ENCODE peak calls at places on chromosome 12, in four cellular contexts. One of them, this sample, is unnamed.

GRCh38 chr12:21774358-21775129 is at the start of gene KCNJ8:
- DNase-seq in ovary: peak
- DNase-seq in tibial artery: peak
- DNase-seq in IMR-90: peak
- DNase-seq in this sample: no peak

GRCh38 chr12:98162906-98163678 is 352.3 kb upstream of the TMPO start:
- DNase-seq in ovary: no peak
- DNase-seq in tibial artery: no peak
- DNase-seq in IMR-90: no peak
- DNase-seq in this sample: no peak

GRCh38 chr12:52821826-52822660 is 8.1 kb upstream of the KRT4 start:
- DNase-seq in ovary: no peak
- DNase-seq in tibial artery: no peak
- DNase-seq in IMR-90: no peak
- DNase-seq in this sample: no peak

GRCh38 chr12:188910-189621 is 24.9 kb downstream of the SLC6A12 start:
- DNase-seq in ovary: peak
- DNase-seq in tibial artery: no peak
- DNase-seq in IMR-90: peak
- DNase-seq in this sample: no peak

GRCh38 chr12:76407710-76408109 is 59.5 kb upstream of the BBS10 start:
- DNase-seq in ovary: no peak
- DNase-seq in tibial artery: no peak
- DNase-seq in IMR-90: no peak
- DNase-seq in this sample: no peak

GRCh38 chr12:1034726-1035457 is 43.9 kb downstream of the ERC1 start:
- DNase-seq in ovary: no peak
- DNase-seq in tibial artery: no peak
- DNase-seq in IMR-90: no peak
- DNase-seq in this sample: no peak

GRCh38 chr12:1246637-1247036 is 255.6 kb downstream of the ERC1 start:
- DNase-seq in ovary: no peak
- DNase-seq in tibial artery: no peak
- DNase-seq in IMR-90: no peak
- DNase-seq in this sample: no peak

GRCh38 chr12:32084017-32084688 is 22.5 kb upstream of the BICD1 start:
- DNase-seq in ovary: no peak
- DNase-seq in tibial artery: no peak
- DNase-seq in IMR-90: no peak
- DNase-seq in this sample: no peak

GRCh38 chr12:70645494-70646317 is 8.5 kb upstream of the PTPRB start:
- DNase-seq in ovary: no peak
- DNase-seq in tibial artery: no peak
- DNase-seq in IMR-90: peak
- DNase-seq in this sample: no peak

GRCh38 chr12:39368891-39369290 is 74.0 kb downstream of the KIF21A start:
- DNase-seq in ovary: no peak
- DNase-seq in tibial artery: no peak
- DNase-seq in IMR-90: no peak
- DNase-seq in this sample: no peak

GRCh38 chr12:58961906-58962305 is 41.6 kb upstream of the LRIG3 start:
- DNase-seq in ovary: no peak
- DNase-seq in tibial artery: no peak
- DNase-seq in IMR-90: peak
- DNase-seq in this sample: no peak

GRCh38 chr12:110639336-110640178 is 25.6 kb downstream of the TCTN1 start:
- DNase-seq in ovary: no peak
- DNase-seq in tibial artery: no peak
- DNase-seq in IMR-90: peak
- DNase-seq in this sample: no peak

GRCh38 chr12:16605666-16606116 is 271 bp downstream of the LMO3 start:
- DNase-seq in ovary: no peak
- DNase-seq in tibial artery: no peak
- DNase-seq in IMR-90: peak
- DNase-seq in this sample: no peak

GRCh38 chr12:43453761-43454160 is 98.2 kb downstream of the ADAMTS20 start:
- DNase-seq in ovary: no peak
- DNase-seq in tibial artery: no peak
- DNase-seq in IMR-90: no peak
- DNase-seq in this sample: no peak

GRCh38 chr12:101747695-101748094 is 8.4 kb upstream of the SYCP3 start:
- DNase-seq in ovary: no peak
- DNase-seq in tibial artery: no peak
- DNase-seq in IMR-90: no peak
- DNase-seq in this sample: no peak

GRCh38 chr12:14065094-14065493 is 83.7 kb upstream of the GRIN2B start:
- DNase-seq in ovary: no peak
- DNase-seq in tibial artery: no peak
- DNase-seq in IMR-90: no peak
- DNase-seq in this sample: no peak

GRCh38 chr12:26712892-26713291 is 120.1 kb downstream of the ITPR2 start:
- DNase-seq in ovary: no peak
- DNase-seq in tibial artery: no peak
- DNase-seq in IMR-90: no peak
- DNase-seq in this sample: no peak

GRCh38 chr12:59345406-59345805 is 250.4 kb upstream of the SLC16A7 start:
- DNase-seq in ovary: no peak
- DNase-seq in tibial artery: no peak
- DNase-seq in IMR-90: no peak
- DNase-seq in this sample: no peak

GRCh38 chr12:80490329-80490728 is 46.3 kb downstream of the PTPRQ start:
- DNase-seq in ovary: no peak
- DNase-seq in tibial artery: no peak
- DNase-seq in IMR-90: no peak
- DNase-seq in this sample: no peak

GRCh38 chr12:131042848-131043245 is 89.1 kb downstream of the ADGRD1 start:
- DNase-seq in ovary: no peak
- DNase-seq in tibial artery: no peak
- DNase-seq in IMR-90: no peak
- DNase-seq in this sample: no peak

GRCh38 chr12:92927055-92927435 is 2.0 kb downstream of the EEA1 start:
- DNase-seq in ovary: no peak
- DNase-seq in tibial artery: no peak
- DNase-seq in IMR-90: peak
- DNase-seq in this sample: no peak

GRCh38 chr12:66025477-66025876 is 105.1 kb downstream of the LLPH start:
- DNase-seq in ovary: no peak
- DNase-seq in tibial artery: no peak
- DNase-seq in IMR-90: no peak
- DNase-seq in this sample: no peak

GRCh38 chr12:14238224-14238792 is 127.2 kb upstream of the ATF7IP start:
- DNase-seq in ovary: no peak
- DNase-seq in tibial artery: no peak
- DNase-seq in IMR-90: peak
- DNase-seq in this sample: no peak

GRCh38 chr12:85659754-85660530 is 176.3 kb downstream of the RASSF9 start:
- DNase-seq in ovary: no peak
- DNase-seq in tibial artery: no peak
- DNase-seq in IMR-90: no peak
- DNase-seq in this sample: no peak

GRCh38 chr12:51867796-51868428 is 19.4 kb upstream of the FIGNL2 start:
- DNase-seq in ovary: no peak
- DNase-seq in tibial artery: no peak
- DNase-seq in IMR-90: no peak
- DNase-seq in this sample: no peak

GRCh38 chr12:2129076-2129475 is 76.3 kb downstream of the CACNA1C start:
- DNase-seq in ovary: no peak
- DNase-seq in tibial artery: peak
- DNase-seq in IMR-90: peak
- DNase-seq in this sample: no peak

DNA sequence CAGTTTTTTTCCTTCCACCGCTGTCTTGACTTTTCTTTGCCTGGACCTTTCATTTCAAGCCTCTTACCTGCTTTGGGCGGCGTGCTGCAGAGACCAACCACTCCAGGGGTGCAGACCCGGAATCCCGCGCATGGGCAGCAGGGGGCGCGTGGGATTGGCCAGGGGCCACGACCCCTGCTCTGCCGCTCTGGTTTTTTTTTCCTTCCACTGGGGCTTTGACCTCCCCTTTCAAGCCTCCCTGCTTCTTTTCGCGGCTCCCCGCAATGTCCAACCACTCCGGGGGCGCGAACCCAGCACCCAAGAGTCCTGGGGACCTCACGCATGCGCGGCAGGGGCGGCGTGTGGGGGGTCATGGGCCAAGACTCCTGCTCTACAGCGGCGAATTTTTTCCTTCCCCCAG is 325.1 kb downstream of the ALG10 start:
- DNase-seq in ovary: no peak
- DNase-seq in tibial artery: no peak
- DNase-seq in IMR-90: no peak
- DNase-seq in this sample: no peak
- TF ChIP-seq CTCF in ovary: no peak
- TF ChIP-seq CTCF in tibial artery: no peak
- TF ChIP-seq CTCF in IMR-90: no peak
- TF ChIP-seq CTCF in this sample: no peak

GRCh38 chr12:48442191-48442828 is 30.0 kb upstream of the ANP32D start:
- DNase-seq in ovary: no peak
- DNase-seq in tibial artery: no peak
- DNase-seq in IMR-90: no peak
- DNase-seq in this sample: no peak
- TF ChIP-seq CTCF in ovary: no peak
- TF ChIP-seq CTCF in tibial artery: no peak
- TF ChIP-seq CTCF in IMR-90: no peak
- TF ChIP-seq CTCF in this sample: no peak

GRCh38 chr12:71760471-71760870 is 5.8 kb downstream of the RAB21 start:
- DNase-seq in ovary: no peak
- DNase-seq in tibial artery: no peak
- DNase-seq in IMR-90: no peak
- DNase-seq in this sample: no peak
- TF ChIP-seq CTCF in ovary: no peak
- TF ChIP-seq CTCF in tibial artery: no peak
- TF ChIP-seq CTCF in IMR-90: no peak
- TF ChIP-seq CTCF in this sample: no peak

GRCh38 chr12:47068539-47068938 is 10.9 kb upstream of the PCED1B start:
- DNase-seq in ovary: no peak
- DNase-seq in tibial artery: no peak
- DNase-seq in IMR-90: no peak
- DNase-seq in this sample: peak

GRCh38 chr12:47073951-47074350 is 5.5 kb upstream of the PCED1B start:
- DNase-seq in ovary: no peak
- DNase-seq in tibial artery: no peak
- DNase-seq in IMR-90: no peak
- DNase-seq in this sample: no peak

GRCh38 chr12:47067778-47068431 is 11.5 kb upstream of the PCED1B start:
- DNase-seq in ovary: no peak
- DNase-seq in tibial artery: no peak
- DNase-seq in IMR-90: no peak
- DNase-seq in this sample: no peak

GRCh38 chr12:47074757-47075156 is 4.7 kb upstream of the PCED1B start:
- DNase-seq in ovary: no peak
- DNase-seq in tibial artery: no peak
- DNase-seq in IMR-90: no peak
- DNase-seq in this sample: no peak

DNA sequence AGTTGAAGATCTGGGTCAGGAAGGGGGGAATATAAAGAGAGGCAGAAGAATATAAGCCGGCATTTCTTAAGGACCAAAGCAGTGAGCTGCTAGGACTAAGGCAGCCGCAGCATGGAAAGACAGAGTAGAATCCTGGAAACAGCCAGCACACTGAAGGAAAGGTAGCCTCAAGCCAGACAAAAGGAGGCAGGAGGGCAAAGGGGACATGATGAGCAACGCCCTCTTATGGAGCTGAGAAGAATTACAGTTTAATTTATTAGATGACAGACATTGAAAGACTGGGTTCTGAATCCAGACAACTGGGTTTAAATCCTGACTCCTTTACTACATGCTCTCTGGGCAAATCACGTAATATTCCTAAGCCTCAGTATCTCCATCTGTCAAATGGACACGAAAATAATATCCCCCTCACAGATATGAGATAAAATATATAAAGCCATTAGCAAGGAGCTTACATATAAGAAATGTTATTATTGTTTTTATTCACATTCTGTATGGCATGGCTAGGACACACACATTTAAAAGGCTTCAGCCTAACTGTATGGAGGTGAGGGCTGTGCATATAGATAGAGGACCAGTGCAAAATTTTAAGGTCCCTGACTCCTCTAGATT is 8.1 kb upstream of the PCED1B start:
- DNase-seq in ovary: no peak
- DNase-seq in tibial artery: no peak
- DNase-seq in IMR-90: no peak
- DNase-seq in this sample: no peak
- TF ChIP-seq CTCF in ovary: no peak
- TF ChIP-seq CTCF in tibial artery: peak
- TF ChIP-seq CTCF in IMR-90: peak
- TF ChIP-seq CTCF in this sample: peak

This sample was measured in osteocyte.